ENCODE peak calls at places on chromosomes 5 and 9, in eight cellular contexts. Q is H54, P is tibial nerve, R is esophagus squamous epithelium, Y is stomach, O is GM12892, H is HCT116, V is A549. S is an unnamed sample.

GRCh38 chr5:170811719-170812118 is 28.2 kb downstream of the GABRP start:
- DNase-seq in Q (no peak), P (no peak), R (no peak), Y (no peak), O (no peak), H (no peak), V (no peak), S (no peak)

GRCh38 chr5:65880673-65881072 is 45.7 kb upstream of the ERBIN start:
- DNase-seq in Q (no peak), P (peak), R (no peak), Y (no peak), O (no peak), H (no peak), V (no peak), S (no peak)

GRCh38 chr9:121646992-121647391 is 4.4 kb upstream of the DAB2IP start:
- DNase-seq in Q (no peak), P (no peak), R (no peak), Y (no peak), O (no peak), H (no peak), V (no peak), S (no peak)

GRCh38 chr5:67516959-67517358 is 320.4 kb upstream of the CD180 start:
- DNase-seq in Q (no peak), P (no peak), R (no peak), Y (no peak), O (no peak), H (no peak), V (peak), S (no peak)

GRCh38 chr5:136011427-136012001 is 17.3 kb upstream of the TGFBI start:
- DNase-seq in Q (no peak), P (no peak), R (no peak), Y (no peak), O (no peak), H (peak), V (peak), S (no peak)

GRCh38 chr9:8552732-8553131 is 753.2 kb upstream of the DMAC1 start:
- DNase-seq in Q (no peak), P (no peak), R (no peak), Y (no peak), O (no peak), H (no peak), V (no peak), S (no peak)

GRCh38 chr9:128781186-128782070 is 5.6 kb upstream of the TBC1D13 start:
- DNase-seq in Q (no peak), P (no peak), R (no peak), Y (no peak), O (no peak), H (no peak), V (no peak), S (no peak)

GRCh38 chr9:108477538-108478006 is 378.2 kb downstream of the ACTL7B start:
- DNase-seq in Q (no peak), P (no peak), R (no peak), Y (no peak), O (no peak), H (no peak), V (peak), S (no peak)

GRCh38 chr5:127898551-127899213 is 184.9 kb upstream of the SLC12A2 start:
- DNase-seq in Q (no peak), P (no peak), R (no peak), Y (no peak), O (no peak), H (no peak), V (no peak), S (no peak)

GRCh38 chr9:133238272-133238850 is 29.3 kb upstream of the OBP2B start:
- DNase-seq in Q (peak), P (peak), R (no peak), Y (peak), O (no peak), H (peak), V (peak), S (peak)

GRCh38 chr5:24633705-24634325 is 11.0 kb downstream of the CDH10 start:
- DNase-seq in Q (no peak), P (no peak), R (no peak), Y (no peak), O (no peak), H (peak), V (peak), S (no peak)

GRCh38 chr9:14205463-14205862 is 108.5 kb downstream of the NFIB start:
- DNase-seq in Q (peak), P (no peak), R (no peak), Y (no peak), O (no peak), H (no peak), V (peak), S (no peak)

GRCh38 chr9:137719194-137719593 is 100.4 kb downstream of the EHMT1 start:
- DNase-seq in Q (no peak), P (no peak), R (no peak), Y (no peak), O (no peak), H (no peak), V (no peak), S (no peak)

GRCh38 chr5:155087036-155087435 is 73.5 kb downstream of the KIF4B start:
- DNase-seq in Q (no peak), P (no peak), R (no peak), Y (no peak), O (no peak), H (no peak), V (no peak), S (no peak)

GRCh38 chr5:167850901-167851300 is 440.5 kb upstream of the WWC1 start:
- DNase-seq in Q (no peak), P (no peak), R (no peak), Y (no peak), O (no peak), H (no peak), V (no peak), S (no peak)

GRCh38 chr5:140150201-140150600 is 24.5 kb downstream of the IGIP start:
- DNase-seq in Q (no peak), P (no peak), R (no peak), Y (no peak), O (no peak), H (no peak), V (no peak), S (peak)

GRCh38 chr5:14664270-14665109 is at the start of gene OTULIN:
- DNase-seq in Q (peak), P (peak), R (peak), Y (peak), O (peak), H (peak), V (peak), S (peak)

GRCh38 chr5:110896901-110897300 is 158.1 kb downstream of the SLC25A46 start:
- DNase-seq in Q (no peak), P (no peak), R (no peak), Y (no peak), O (no peak), H (no peak), V (no peak), S (no peak)

GRCh38 chr5:68522863-68523262 is 307.3 kb downstream of the PIK3R1 start:
- DNase-seq in Q (no peak), P (no peak), R (no peak), Y (no peak), O (no peak), H (no peak), V (no peak), S (no peak)

GRCh38 chr5:173615884-173616576 is 420 bp downstream of the BOD1 start:
- DNase-seq in Q (peak), P (peak), R (no peak), Y (peak), O (peak), H (peak), V (peak), S (peak)

GRCh38 chr5:173618927-173619519 is 2.6 kb upstream of the BOD1 start:
- DNase-seq in Q (peak), P (peak), R (no peak), Y (peak), O (peak), H (peak), V (peak), S (no peak)

GRCh38 chr5:173613433-173614144 is 2.9 kb downstream of the BOD1 start:
- DNase-seq in Q (no peak), P (no peak), R (no peak), Y (no peak), O (no peak), H (no peak), V (no peak), S (no peak)

GRCh38 chr5:173614591-173614990 is 1.9 kb downstream of the BOD1 start:
- DNase-seq in Q (no peak), P (no peak), R (no peak), Y (no peak), O (no peak), H (no peak), V (no peak), S (no peak)

GRCh38 chr5:173616577-173617118 is at the start of gene BOD1:
- DNase-seq in Q (peak), P (peak), R (peak), Y (peak), O (peak), H (peak), V (peak), S (peak)
- TF ChIP-seq POLR2A in Q (peak), P (peak), R (no peak), Y (no peak), O (no peak), H (no peak), V (peak), S (no peak)

GRCh38 chr5:17169507-17169906 is 47.9 kb upstream of the BASP1 start:
- DNase-seq in Q (no peak), P (no peak), R (no peak), Y (no peak), O (no peak), H (no peak), V (no peak), S (no peak)
- TF ChIP-seq POLR2A in Q (no peak), P (no peak), R (no peak), Y (no peak), O (no peak), H (no peak), V (no peak), S (no peak)

GRCh38 chr9:70415041-70415440 is 584 bp upstream of the KLF9 start:
- DNase-seq in Q (no peak), P (no peak), R (no peak), Y (no peak), O (no peak), H (no peak), V (no peak), S (no peak)

GRCh38 chr9:70413427-70413797 is 1.0 kb downstream of the KLF9 start:
- DNase-seq in Q (peak), P (no peak), R (peak), Y (no peak), O (peak), H (no peak), V (no peak), S (no peak)

GRCh38 chr9:70415476-70415875 is 1.0 kb upstream of the KLF9 start:
- DNase-seq in Q (no peak), P (no peak), R (no peak), Y (no peak), O (no peak), H (no peak), V (no peak), S (no peak)

GRCh38 chr9:70412678-70413426 is 1.6 kb downstream of the KLF9 start:
- DNase-seq in Q (peak), P (peak), R (peak), Y (peak), O (peak), H (no peak), V (peak), S (peak)

DNA sequence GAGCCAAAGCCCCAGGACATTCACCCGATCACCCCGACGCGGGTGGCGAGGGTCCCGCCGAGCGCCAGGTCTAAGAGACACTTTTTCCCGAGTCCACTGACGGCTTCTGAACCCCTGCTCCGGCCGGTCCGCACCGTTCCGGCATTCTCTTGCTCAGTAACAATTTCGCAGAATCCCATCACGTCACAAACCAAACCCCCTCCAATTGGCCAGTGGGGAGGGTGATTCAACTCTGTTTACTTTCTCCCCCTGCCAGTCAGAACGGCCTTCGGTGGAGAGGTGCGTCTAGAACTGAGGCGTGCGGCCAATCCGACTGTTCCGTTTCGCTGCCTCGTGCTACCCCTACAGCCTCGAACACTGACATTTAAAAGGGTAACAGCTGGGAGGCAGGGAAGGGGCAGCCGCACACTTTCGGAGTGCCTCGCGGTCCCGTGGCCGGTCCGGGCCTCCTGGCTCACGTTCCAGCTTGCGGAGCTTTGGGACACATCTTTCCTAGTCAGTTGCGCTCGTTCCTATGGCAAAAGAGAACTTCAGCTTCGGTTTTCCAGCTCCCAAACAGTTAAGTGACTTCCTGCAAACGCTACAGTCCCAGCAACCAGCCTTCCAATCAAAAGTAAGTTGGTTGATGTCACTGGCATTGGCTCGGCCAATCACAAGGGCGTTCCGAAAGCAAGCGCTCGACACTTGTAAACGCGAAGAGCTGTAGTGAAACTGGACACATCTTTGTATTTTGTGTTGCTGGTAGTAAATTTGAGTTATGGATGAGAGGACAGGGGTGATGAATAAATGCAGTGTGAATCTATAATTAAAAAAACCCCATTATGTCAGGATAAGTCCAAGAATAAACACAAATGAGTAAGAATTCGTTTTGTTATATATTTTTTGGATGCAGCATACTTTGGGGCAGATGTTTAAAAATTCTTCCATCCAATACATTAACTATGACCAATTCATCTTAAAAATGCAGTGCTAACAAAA is at the start of gene KLF9:
- DNase-seq in Q (peak), P (peak), R (peak), Y (peak), O (peak), H (peak), V (peak), S (peak)
- TF ChIP-seq POLR2A in Q (peak), P (peak), R (peak), Y (peak), O (no peak), H (no peak), V (peak), S (peak)

GRCh38 chr9:127770905-127771569 is 7.4 kb downstream of the SH2D3C start:
- DNase-seq in Q (peak), P (peak), R (peak), Y (peak), O (peak), H (peak), V (peak), S (peak)
- TF ChIP-seq POLR2A in Q (peak), P (peak), R (peak), Y (no peak), O (no peak), H (no peak), V (no peak), S (peak)

GRCh38 chr5:157731272-157732129 is at the start of gene THG1L:
- DNase-seq in Q (peak), P (peak), R (peak), Y (peak), O (peak), H (peak), V (peak), S (peak)
- TF ChIP-seq POLR2A in Q (peak), P (peak), R (peak), Y (no peak), O (peak), H (peak), V (peak), S (peak)